ENCODE peak calls at places on chromosome 6, in seven cellular contexts. H is iPS DF 6.9, E is mammary epithelial cell, O is RWPE1, Q is ovary, V is transverse colon, B is AG04450. D is an unnamed sample.

GRCh38 chr6:35359744-35360348 is 17.5 kb downstream of the PPARD start:
- DNase-seq in H (no peak), E (no peak), O (no peak), Q (peak), V (no peak), B (no peak), D (peak)

GRCh38 chr6:162416845-162417537 is 310.6 kb downstream of the PRKN start:
- DNase-seq in H (no peak), E (no peak), O (no peak), Q (no peak), V (no peak), B (no peak), D (no peak)

GRCh38 chr6:72622094-72622540 is 253 bp downstream of the KCNQ5 start:
- DNase-seq in H (no peak), E (peak), O (peak), Q (no peak), V (peak), B (no peak), D (peak)

GRCh38 chr6:85747093-85747492 is 104.4 kb upstream of the SYNCRIP start:
- DNase-seq in H (no peak), E (no peak), O (no peak), Q (no peak), V (no peak), B (no peak), D (no peak)

GRCh38 chr6:2109796-2110195 is 135.6 kb downstream of the GMDS start:
- DNase-seq in H (no peak), E (no peak), O (no peak), Q (no peak), V (no peak), B (no peak), D (no peak)

GRCh38 chr6:22383016-22383415 is 86.2 kb upstream of the PRL start:
- DNase-seq in H (no peak), E (no peak), O (no peak), Q (no peak), V (no peak), B (no peak), D (no peak)

GRCh38 chr6:38646166-38646565 is 6.4 kb upstream of the BTBD9 start:
- DNase-seq in H (no peak), E (peak), O (peak), Q (no peak), V (no peak), B (no peak), D (no peak)

GRCh38 chr6:169324661-169325459 is 71.2 kb upstream of the THBS2 start:
- DNase-seq in H (no peak), E (no peak), O (no peak), Q (no peak), V (no peak), B (no peak), D (no peak)

GRCh38 chr6:136920216-136920857 is 1.8 kb upstream of the SLC35D3 start:
- DNase-seq in H (no peak), E (no peak), O (no peak), Q (no peak), V (no peak), B (no peak), D (no peak)

GRCh38 chr6:3797231-3798200 is 46.0 kb upstream of the PXDC1 start:
- DNase-seq in H (no peak), E (peak), O (peak), Q (no peak), V (no peak), B (peak), D (no peak)

GRCh38 chr6:105986998-105987397 is 99.1 kb upstream of the PRDM1 start:
- DNase-seq in H (no peak), E (no peak), O (no peak), Q (no peak), V (no peak), B (no peak), D (no peak)

GRCh38 chr6:63410435-63411426 is 90.9 kb upstream of the LGSN start:
- DNase-seq in H (no peak), E (no peak), O (no peak), Q (no peak), V (no peak), B (no peak), D (no peak)

GRCh38 chr6:97160280-97160679 is 122.7 kb downstream of the MMS22L start:
- DNase-seq in H (no peak), E (no peak), O (no peak), Q (no peak), V (no peak), B (no peak), D (no peak)

GRCh38 chr6:4871825-4872224 is 95.6 kb downstream of the CDYL start:
- DNase-seq in H (no peak), E (no peak), O (no peak), Q (no peak), V (no peak), B (no peak), D (no peak)

GRCh38 chr6:35036059-35036827 is 104.9 kb downstream of the TCP11 start:
- DNase-seq in H (no peak), E (no peak), O (no peak), Q (no peak), V (no peak), B (no peak), D (no peak)

GRCh38 chr6:138194221-138194620 is 24.1 kb downstream of the PBOV1 start:
- DNase-seq in H (no peak), E (no peak), O (no peak), Q (no peak), V (peak), B (no peak), D (no peak)

GRCh38 chr6:35810831-35811698 is 5.9 kb downstream of the LHFPL5 start:
- DNase-seq in H (no peak), E (peak), O (peak), Q (no peak), V (no peak), B (no peak), D (no peak)

GRCh38 chr6:4066029-4066755 is 12.7 kb downstream of the FAM217A start:
- DNase-seq in H (no peak), E (peak), O (no peak), Q (no peak), V (no peak), B (no peak), D (no peak)

GRCh38 chr6:170048615-170049256 is 242.1 kb downstream of the DLL1 start:
- DNase-seq in H (no peak), E (no peak), O (no peak), Q (no peak), V (peak), B (no peak), D (no peak)

GRCh38 chr6:157954150-157955117 is 27.2 kb upstream of the SYNJ2 start:
- DNase-seq in H (no peak), E (peak), O (no peak), Q (no peak), V (peak), B (no peak), D (no peak)

GRCh38 chr6:137728386-137729349 is 138.4 kb upstream of the TNFAIP3 start:
- DNase-seq in H (no peak), E (peak), O (peak), Q (no peak), V (no peak), B (peak), D (no peak)

GRCh38 chr6:113756290-113756665 is 100.9 kb upstream of the MARCKS start:
- DNase-seq in H (no peak), E (no peak), O (no peak), Q (no peak), V (no peak), B (no peak), D (no peak)

GRCh38 chr6:72238900-72239299 is 352.6 kb downstream of the RIMS1 start:
- DNase-seq in H (no peak), E (peak), O (no peak), Q (no peak), V (no peak), B (no peak), D (no peak)

GRCh38 chr6:129448965-129449364 is 261.0 kb downstream of the ARHGAP18 start:
- DNase-seq in H (no peak), E (no peak), O (no peak), Q (no peak), V (no peak), B (no peak), D (no peak)

GRCh38 chr6:109308018-109308492 is 74.2 kb downstream of the CD164 start:
- DNase-seq in H (no peak), E (peak), O (peak), Q (no peak), V (peak), B (peak), D (no peak)

GRCh38 chr6:41713650-41714291 is 21.6 kb downstream of the TFEB start:
- DNase-seq in H (no peak), E (peak), O (no peak), Q (no peak), V (no peak), B (no peak), D (no peak)

GRCh38 chr6:169234634-169235033 is 19.0 kb downstream of the THBS2 start:
- DNase-seq in H (no peak), E (no peak), O (no peak), Q (no peak), V (no peak), B (no peak), D (no peak)

GRCh38 chr6:79943133-79943532 is 4.2 kb downstream of the ELOVL4 start:
- DNase-seq in H (no peak), E (no peak), O (no peak), Q (no peak), V (no peak), B (no peak), D (no peak)

GRCh38 chr6:158131926-158132325 is 36.1 kb downstream of the SERAC1 start:
- DNase-seq in H (no peak), E (peak), O (peak), Q (no peak), V (no peak), B (no peak), D (no peak)

GRCh38 chr6:142867988-142868818 is 76.8 kb downstream of the HIVEP2 start:
- DNase-seq in H (no peak), E (no peak), O (no peak), Q (no peak), V (no peak), B (no peak), D (no peak)

GRCh38 chr6:17281100-17281496 is at the start of gene RBM24:
- DNase-seq in H (no peak), E (peak), O (peak), Q (peak), V (peak), B (peak), D (peak)

GRCh38 chr6:45677381-45677992 is 299.8 kb upstream of the SUPT3H start:
- DNase-seq in H (no peak), E (no peak), O (no peak), Q (no peak), V (peak), B (no peak), D (no peak)

GRCh38 chr6:166660157-166660686 is 33.2 kb upstream of the RPS6KA2 start:
- DNase-seq in H (no peak), E (no peak), O (no peak), Q (no peak), V (no peak), B (no peak), D (no peak)

GRCh38 chr6:166657531-166657930 is 30.5 kb upstream of the RPS6KA2 start:
- DNase-seq in H (no peak), E (no peak), O (no peak), Q (no peak), V (no peak), B (no peak), D (no peak)

GRCh38 chr6:166659581-166659980 is 32.5 kb upstream of the RPS6KA2 start:
- DNase-seq in H (no peak), E (no peak), O (no peak), Q (no peak), V (no peak), B (no peak), D (no peak)

GRCh38 chr6:166658115-166658791 is 31.2 kb upstream of the RPS6KA2 start:
- DNase-seq in H (no peak), E (no peak), O (no peak), Q (no peak), V (no peak), B (no peak), D (no peak)

GRCh38 chr6:166658792-166659150 is 31.7 kb upstream of the RPS6KA2 start:
- DNase-seq in H (no peak), E (no peak), O (no peak), Q (no peak), V (no peak), B (no peak), D (no peak)
- H3K27ac ChIP-seq in H (no peak), E (no peak), O (no peak), Q (no peak), V (no peak), B (no peak), D (no peak)

DNA sequence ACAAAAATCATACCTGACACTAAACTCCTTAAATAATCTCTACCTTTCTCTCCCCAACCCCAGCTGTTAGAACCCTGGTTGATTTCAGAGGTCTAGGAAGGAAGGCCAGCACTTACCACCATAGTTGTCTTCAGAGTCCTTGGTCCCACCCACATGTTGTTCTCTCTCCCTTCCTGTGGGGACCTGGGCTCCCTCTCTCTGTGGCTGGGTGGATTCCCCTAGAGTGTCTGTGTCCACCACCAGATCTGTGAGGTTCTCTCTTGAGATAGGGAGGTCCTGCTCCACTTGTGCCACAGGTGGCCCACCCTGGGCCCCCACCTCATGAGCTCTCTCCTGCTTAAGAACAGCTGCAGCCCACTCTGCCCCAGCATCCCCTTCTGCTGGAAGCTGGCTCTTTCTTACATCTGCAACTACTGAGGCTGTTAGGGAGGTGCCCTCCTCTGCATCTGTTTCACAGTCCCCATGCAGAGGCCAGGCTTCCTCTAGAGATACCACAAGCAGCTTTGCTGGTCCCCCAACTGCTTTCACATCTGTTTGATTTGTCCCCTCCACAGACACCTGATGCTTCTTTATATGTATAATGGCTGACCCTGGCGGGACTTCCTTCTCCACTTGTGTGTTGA is 5.2 kb downstream of the MDC1 start:
- DNase-seq in H (no peak), E (no peak), O (no peak), Q (no peak), V (no peak), B (no peak), D (no peak)
- H3K27ac ChIP-seq in H (no peak), E (no peak), O (peak), Q (no peak), V (no peak), B (no peak), D (no peak)

DNA sequence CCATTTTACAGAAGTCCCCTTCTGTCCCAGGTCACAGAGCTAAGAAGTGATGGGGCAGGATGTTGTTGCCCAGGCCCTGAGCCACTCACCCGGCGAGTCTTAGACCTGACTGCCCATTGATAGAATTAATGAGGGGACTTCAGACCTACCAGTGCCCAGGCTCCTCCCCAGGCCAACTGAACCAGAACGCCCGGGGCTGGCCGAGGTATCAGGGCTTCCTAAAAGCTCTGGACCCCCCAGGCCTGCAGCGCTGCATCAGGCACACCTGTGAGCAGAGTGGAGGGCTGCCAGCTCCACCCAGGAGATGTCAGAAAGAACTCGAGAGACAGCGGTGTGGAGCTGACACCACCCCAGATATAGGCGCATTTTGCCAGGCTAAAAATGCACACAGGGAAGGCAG is 3.5 kb downstream of the GPR31 start:
- DNase-seq in H (no peak), E (no peak), O (no peak), Q (no peak), V (no peak), B (no peak), D (no peak)
- H3K27ac ChIP-seq in H (no peak), E (no peak), O (no peak), Q (no peak), V (no peak), B (no peak), D (no peak)

GRCh38 chr6:122697458-122697857 is 82.1 kb upstream of the FABP7 start:
- DNase-seq in H (no peak), E (no peak), O (no peak), Q (no peak), V (no peak), B (no peak), D (no peak)

GRCh38 chr6:122692807-122693580 is 82.8 kb downstream of the PKIB start:
- DNase-seq in H (no peak), E (no peak), O (no peak), Q (no peak), V (no peak), B (no peak), D (no peak)

GRCh38 chr6:122696853-122697252 is 82.7 kb upstream of the FABP7 start:
- DNase-seq in H (no peak), E (peak), O (peak), Q (no peak), V (no peak), B (no peak), D (no peak)

GRCh38 chr6:122696079-122696478 is 83.4 kb upstream of the FABP7 start:
- DNase-seq in H (no peak), E (peak), O (peak), Q (no peak), V (no peak), B (peak), D (no peak)

DNA sequence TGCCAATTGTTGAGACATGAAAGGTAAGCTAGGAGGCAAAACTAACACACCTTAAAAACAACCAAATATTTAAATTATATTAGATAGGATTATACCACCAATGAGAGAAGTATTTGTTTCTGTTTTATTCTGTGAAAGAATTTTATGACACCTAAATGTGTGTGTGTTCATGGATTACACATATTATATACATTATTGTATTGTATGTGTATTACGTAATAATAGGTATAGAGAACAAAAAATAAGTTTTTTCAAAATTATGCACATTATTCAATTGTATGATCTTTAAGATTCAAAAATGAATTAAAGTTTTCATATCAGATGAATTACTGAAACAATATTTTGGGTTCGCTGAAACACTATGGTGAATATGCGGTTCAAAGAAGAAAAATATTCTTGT is 84.3 kb upstream of the FABP7 start:
- DNase-seq in H (no peak), E (no peak), O (no peak), Q (no peak), V (no peak), B (no peak), D (no peak)
- H3K27ac ChIP-seq in H (no peak), E (peak), O (no peak), Q (no peak), V (no peak), B (no peak), D (no peak)

GRCh38 chr6:134000443-134000842 is 47.4 kb downstream of the TBPL1 start:
- DNase-seq in H (no peak), E (peak), O (peak), Q (no peak), V (no peak), B (no peak), D (no peak)

GRCh38 chr6:133995758-133996157 is 42.7 kb downstream of the TBPL1 start:
- DNase-seq in H (no peak), E (no peak), O (no peak), Q (no peak), V (no peak), B (no peak), D (no peak)

GRCh38 chr6:133995296-133995695 is 42.3 kb downstream of the TBPL1 start:
- DNase-seq in H (no peak), E (no peak), O (no peak), Q (no peak), V (no peak), B (no peak), D (no peak)

GRCh38 chr6:133999305-133999704 is 46.3 kb downstream of the TBPL1 start:
- DNase-seq in H (no peak), E (no peak), O (no peak), Q (no peak), V (no peak), B (no peak), D (no peak)

GRCh38 chr6:133997267-133997666 is 44.2 kb downstream of the TBPL1 start:
- DNase-seq in H (no peak), E (no peak), O (no peak), Q (no peak), V (no peak), B (no peak), D (no peak)
- H3K27ac ChIP-seq in H (no peak), E (no peak), O (no peak), Q (no peak), V (no peak), B (no peak), D (no peak)

GRCh38 chr6:10696655-10697054 is 1.9 kb downstream of the PAK1IP1 start:
- DNase-seq in H (no peak), E (no peak), O (no peak), Q (no peak), V (no peak), B (no peak), D (no peak)
- H3K27ac ChIP-seq in H (no peak), E (no peak), O (no peak), Q (no peak), V (no peak), B (no peak), D (no peak)

D was measured in caudate nucleus.